ENCODE peak calls at places on chromosomes 12 and 14, in four cellular contexts. B is stimulated activated CD4-positive, alpha-beta T cell treated with anti-CD3 and anti-CD28 coated beads, Interleukin-1b, Interleukin-23, amount 100 ng/mL, for 24 hours; K is NCI-H460; C is left ventricle myocardium inferior. P is an unnamed sample.

GRCh38 chr12:58557156-58557555 is 363.1 kb downstream of the LRIG3 start:
- DNase-seq in B (no peak), C (no peak), K (no peak), P (no peak)

GRCh38 chr12:9367828-9368227 is 159.6 kb upstream of the PZP start:
- DNase-seq in B (no peak), K (no peak), C (no peak), P (no peak)

GRCh38 chr12:26126340-26127284 is 1.8 kb upstream of the BHLHE41 start:
- DNase-seq in K (peak; percentile 60), B (no peak), C (peak; percentile 89), P (peak; percentile 83)

GRCh38 chr12:62817556-62818271 is 117.2 kb downstream of the PPM1H start:
- DNase-seq in K (no peak), C (no peak), B (no peak), P (peak; percentile 93)

GRCh38 chr12:84767079-84767478 is 145.5 kb downstream of the SLC6A15 start:
- DNase-seq in B (no peak), C (no peak), K (no peak), P (no peak)

GRCh38 chr14:92892589-92892988 is 30.4 kb upstream of the CHGA start:
- DNase-seq in C (no peak), K (no peak), B (no peak), P (no peak)

GRCh38 chr12:6222009-6222702 is 22.0 kb downstream of the CD9 start:
- DNase-seq in K (no peak), C (no peak), B (no peak), P (no peak)

GRCh38 chr12:120886194-120887018 is 17.8 kb downstream of the SPPL3 start:
- DNase-seq in C (no peak), B (no peak), K (no peak), P (no peak)

GRCh38 chr12:61629702-61630101 is 630.5 kb upstream of the USP15 start:
- DNase-seq in K (no peak), C (no peak), B (no peak), P (no peak)

GRCh38 chr12:72570601-72571000 is 298.4 kb downstream of the TRHDE start:
- DNase-seq in C (no peak), B (no peak), K (no peak), P (no peak)

GRCh38 chr14:71123579-71124135 is 216.4 kb downstream of the PCNX1 start:
- DNase-seq in B (no peak), K (no peak), C (no peak), P (no peak)

GRCh38 chr12:82883396-82884360 is 197.0 kb downstream of the TMTC2 start:
- DNase-seq in K (no peak), B (no peak), C (no peak), P (no peak)

GRCh38 chr14:81390706-81391105 is 9.4 kb downstream of the STON2 start:
- DNase-seq in K (no peak), B (no peak), C (no peak), P (no peak)

GRCh38 chr12:109760930-109761630 is 47.5 kb downstream of the FAM222A start:
- DNase-seq in C (no peak), B (no peak), K (no peak), P (no peak)

GRCh38 chr14:103279129-103280025 is 54.7 kb upstream of the EIF5 start:
- DNase-seq in K (no peak), B (no peak), C (no peak), P (no peak)

GRCh38 chr12:95102916-95103671 is 29.7 kb upstream of the NR2C1 start:
- DNase-seq in C (no peak), B (peak; percentile 14), K (peak; percentile 82), P (no peak)

GRCh38 chr12:95608252-95609033 is 57.2 kb upstream of the USP44 start:
- DNase-seq in B (no peak), C (peak; percentile 64), K (peak; percentile 31), P (no peak)

GRCh38 chr14:20219033-20219432 is 4.5 kb upstream of the OR11H6 start:
- DNase-seq in C (no peak), B (no peak), K (peak; percentile 42), P (no peak)

GRCh38 chr14:36518586-36519430 is 1.2 kb downstream of the NKX2-1 start:
- DNase-seq in K (no peak), B (no peak), C (no peak), P (no peak)

GRCh38 chr14:103112488-103113243 is 10.6 kb upstream of the TNFAIP2 start:
- DNase-seq in B (no peak), C (no peak), K (no peak), P (no peak)

GRCh38 chr12:70671698-70672097 is 34.5 kb upstream of the PTPRB start:
- DNase-seq in K (no peak), B (no peak), C (no peak), P (no peak)

GRCh38 chr14:65044596-65044959 is 57.7 kb downstream of the MAX start:
- DNase-seq in B (no peak), K (no peak), C (no peak), P (no peak)

GRCh38 chr12:132428872-132429121 is 61.2 kb upstream of the FBRSL1 start:
- DNase-seq in C (no peak), B (no peak), K (no peak), P (peak; percentile 87)

GRCh38 chr14:101737414-101738367 is 23.8 kb upstream of the PPP2R5C start:
- DNase-seq in B (no peak), C (no peak), K (no peak), P (no peak)

GRCh38 chr14:69500736-69501135 is 16.2 kb downstream of the PLEKHD1 start:
- DNase-seq in K (no peak), B (no peak), C (no peak), P (peak; percentile 26)

GRCh38 chr12:96985515-96986362 is 78.7 kb downstream of the NEDD1 start:
- DNase-seq in B (peak; percentile 11), K (no peak), C (no peak), P (no peak)

GRCh38 chr12:108930155-108930554 is 50.3 kb downstream of the DAO start:
- DNase-seq in B (no peak), C (no peak), K (no peak), P (peak; percentile 35)

GRCh38 chr12:110577717-110578521 is 5.2 kb downstream of the PPTC7 start:
- DNase-seq in C (no peak), B (no peak), K (peak; percentile 49), P (no peak)

P was measured in cerebellar cortex.